ENCODE peak calls at places on chromosome 3, in five cellular contexts. M is CD4-positive, alpha-beta T cell; S is neural crest cell; C is neural progenitor cell; J is WTC11. G is an unnamed sample.

GRCh38 chr3:140911822-140912221 is 29.8 kb upstream of the SLC25A36 start:
- DNase-seq in M (no peak), S (no peak), C (no peak), J (no peak), G (no peak)

GRCh38 chr3:48273594-48274211 is 32.8 kb downstream of the ZNF589 start:
- DNase-seq in M (peak), S (peak), C (peak), J (peak), G (peak)

GRCh38 chr3:193250492-193250891 is 9.5 kb downstream of the PLAAT1 start:
- DNase-seq in M (no peak), S (no peak), C (no peak), J (no peak), G (no peak)

GRCh38 chr3:118641608-118642007 is 393.0 kb downstream of the IGSF11 start:
- DNase-seq in M (no peak), S (peak), C (peak), J (peak), G (peak)

GRCh38 chr3:69872783-69873378 is 126.7 kb upstream of the SAMMSON start:
- DNase-seq in M (no peak), S (no peak), C (no peak), J (no peak), G (no peak)

GRCh38 chr3:11655188-11655928 is 11.6 kb upstream of the VGLL4 start:
- DNase-seq in M (no peak), S (no peak), C (peak), J (peak), G (no peak)

GRCh38 chr3:178419078-178419477 is 117.2 kb upstream of the KCNMB2 start:
- DNase-seq in M (no peak), S (no peak), C (no peak), J (no peak), G (no peak)

GRCh38 chr3:197427013-197427412 is 128.6 kb upstream of the DLG1 start:
- DNase-seq in M (no peak), S (no peak), C (no peak), J (no peak), G (no peak)

GRCh38 chr3:194007598-194008337 is 128.2 kb upstream of the HES1 start:
- DNase-seq in M (no peak), S (no peak), C (no peak), J (no peak), G (no peak)

GRCh38 chr3:113258311-113258710 is 47.0 kb downstream of the BOC start:
- DNase-seq in M (no peak), S (no peak), C (no peak), J (no peak), G (no peak)

GRCh38 chr3:113255854-113256615 is 44.7 kb downstream of the BOC start:
- DNase-seq in M (no peak), S (no peak), C (no peak), J (no peak), G (no peak)

GRCh38 chr3:113254171-113254947 is 43.0 kb downstream of the BOC start:
- DNase-seq in M (no peak), S (no peak), C (peak), J (no peak), G (peak)

GRCh38 chr3:113252553-113252952 is 41.2 kb downstream of the BOC start:
- DNase-seq in M (no peak), S (no peak), C (no peak), J (no peak), G (no peak)

GRCh38 chr3:113255100-113255853 is 43.9 kb downstream of the BOC start:
- DNase-seq in M (no peak), S (no peak), C (no peak), J (no peak), G (no peak)
- TF ChIP-seq CTCF in M (no peak), S (no peak), C (peak), J (no peak), G (no peak)

GRCh38 chr3:187150599-187150998 is 11.3 kb upstream of the RPL39L start:
- DNase-seq in M (peak), S (peak), C (no peak), J (peak), G (no peak)
- TF ChIP-seq CTCF in M (peak), S (peak), C (peak), J (no peak), G (no peak)

GRCh38 chr3:183807329-183807728 is 18.0 kb downstream of the MAP6D1 start:
- DNase-seq in M (no peak), S (no peak), C (no peak), J (no peak), G (no peak)
- TF ChIP-seq CTCF in M (no peak), S (no peak), C (no peak), J (no peak), G (no peak)

DNA sequence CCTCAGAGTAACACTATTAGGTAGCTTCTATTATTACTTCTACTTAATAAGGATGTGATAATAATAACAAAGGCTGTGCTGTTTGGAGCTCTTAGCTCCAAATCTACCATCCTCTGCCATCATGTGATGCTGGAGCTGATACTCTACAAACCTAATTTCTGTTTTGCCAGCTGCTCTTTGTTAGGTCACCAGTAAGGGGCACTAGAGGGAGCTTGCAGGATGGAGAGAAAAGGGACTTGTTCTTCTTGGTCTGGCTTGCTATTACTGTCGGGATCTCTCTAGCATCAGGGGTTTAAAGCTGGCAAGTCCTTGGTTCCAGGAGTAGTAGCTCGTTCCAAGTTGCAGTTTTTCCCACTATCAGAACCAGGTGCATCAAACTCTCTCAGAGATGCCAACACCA is 194.9 kb upstream of the KBTBD8 start:
- DNase-seq in M (no peak), S (no peak), C (peak), J (no peak), G (no peak)
- TF ChIP-seq CTCF in M (no peak), S (peak), C (peak), J (peak), G (peak)

G was measured in nephron progenitor cell.